ENCODE peak calls at places on chromosomes 4 and X, in five cellular contexts. R is pancreas, P is A549, K is AG09309, H is GM23338. G is an unnamed sample.

GRCh38 chr4:70676554-70677090 is 10.3 kb upstream of the JCHAIN start:
- DNase-seq in R (no peak), P (no peak), H (no peak), K (no peak), G (no peak)

GRCh38 chr4:65482410-65482809 is 187.9 kb downstream of the EPHA5 start:
- DNase-seq in P (peak), R (no peak), H (no peak), K (no peak), G (no peak)

GRCh38 chr4:136841526-136841925 is 690.8 kb downstream of the PCDH18 start:
- DNase-seq in R (no peak), H (no peak), P (no peak), K (no peak), G (no peak)

GRCh38 chr4:24836843-24837242 is 41.5 kb downstream of the SOD3 start:
- DNase-seq in P (no peak), R (no peak), K (no peak), H (no peak), G (no peak)

GRCh38 chrX:150935466-150935865 is 37.0 kb upstream of the CD99L2 start:
- DNase-seq in P (peak), K (peak), H (no peak), R (no peak), G (no peak)

GRCh38 chr4:130178106-130178505 is 1082.2 kb downstream of the C4orf33 start:
- DNase-seq in R (no peak), P (no peak), H (no peak), K (no peak), G (no peak)

GRCh38 chr4:7398104-7398423 is 36.7 kb downstream of the PSAPL1 start:
- DNase-seq in R (no peak), P (no peak), H (no peak), K (no peak), G (no peak)

GRCh38 chr4:173167793-173168395 is 717 bp upstream of the GALNT7 start:
- DNase-seq in P (peak), R (peak), K (no peak), H (peak), G (peak)

GRCh38 chrX:70201732-70202131 is 24.4 kb downstream of the DGAT2L6 start:
- DNase-seq in P (no peak), K (no peak), R (no peak), H (no peak), G (no peak)

GRCh38 chrX:115324194-115324593 is 34.7 kb downstream of the LUZP4 start:
- DNase-seq in H (no peak), K (no peak), P (no peak), R (no peak), G (no peak)

GRCh38 chrX:2383144-2383543 is 117.6 kb downstream of the DHRSX start:
- DNase-seq in H (no peak), R (no peak), P (no peak), K (no peak), G (no peak)

GRCh38 chr4:150310159-150310895 is 232.1 kb downstream of the DCLK2 start:
- DNase-seq in P (no peak), K (no peak), H (no peak), R (no peak), G (no peak)

GRCh38 chrX:154490021-154490413 is 412 bp downstream of the SLC10A3 start:
- DNase-seq in P (peak), H (peak), R (no peak), K (no peak), G (peak)

GRCh38 chr4:54625391-54625790 is 32.4 kb upstream of the KIT start:
- DNase-seq in R (no peak), K (peak), H (no peak), P (no peak), G (no peak)

GRCh38 chr4:28759064-28759463 is 1898.4 kb downstream of the STIM2 start:
- DNase-seq in R (no peak), P (no peak), K (no peak), H (no peak), G (no peak)

GRCh38 chr4:138609943-138610350 is 367.8 kb upstream of the SLC7A11 start:
- DNase-seq in H (no peak), R (no peak), P (no peak), K (peak), G (no peak)

GRCh38 chr4:31193516-31193915 is 473.3 kb downstream of the PCDH7 start:
- DNase-seq in P (no peak), R (no peak), K (no peak), H (no peak), G (no peak)

GRCh38 chr4:145544998-145545397 is 63.3 kb downstream of the SMAD1 start:
- DNase-seq in H (no peak), K (no peak), P (no peak), R (no peak), G (no peak)

GRCh38 chrX:13482764-13483552 is 86.4 kb upstream of the EGFL6 start:
- DNase-seq in R (no peak), H (no peak), K (no peak), P (no peak), G (no peak)

GRCh38 chr4:12889054-12889453 is 595.1 kb downstream of the RAB28 start:
- DNase-seq in H (no peak), R (no peak), K (no peak), P (peak), G (no peak)

GRCh38 chrX:350148-350533 is 31.5 kb upstream of the GTPBP6 start:
- DNase-seq in H (peak), R (no peak), K (no peak), P (no peak), G (no peak)

GRCh38 chr4:27861802-27862201 is 1001.2 kb downstream of the STIM2 start:
- DNase-seq in P (no peak), K (peak), R (no peak), H (no peak), G (peak)

DNA sequence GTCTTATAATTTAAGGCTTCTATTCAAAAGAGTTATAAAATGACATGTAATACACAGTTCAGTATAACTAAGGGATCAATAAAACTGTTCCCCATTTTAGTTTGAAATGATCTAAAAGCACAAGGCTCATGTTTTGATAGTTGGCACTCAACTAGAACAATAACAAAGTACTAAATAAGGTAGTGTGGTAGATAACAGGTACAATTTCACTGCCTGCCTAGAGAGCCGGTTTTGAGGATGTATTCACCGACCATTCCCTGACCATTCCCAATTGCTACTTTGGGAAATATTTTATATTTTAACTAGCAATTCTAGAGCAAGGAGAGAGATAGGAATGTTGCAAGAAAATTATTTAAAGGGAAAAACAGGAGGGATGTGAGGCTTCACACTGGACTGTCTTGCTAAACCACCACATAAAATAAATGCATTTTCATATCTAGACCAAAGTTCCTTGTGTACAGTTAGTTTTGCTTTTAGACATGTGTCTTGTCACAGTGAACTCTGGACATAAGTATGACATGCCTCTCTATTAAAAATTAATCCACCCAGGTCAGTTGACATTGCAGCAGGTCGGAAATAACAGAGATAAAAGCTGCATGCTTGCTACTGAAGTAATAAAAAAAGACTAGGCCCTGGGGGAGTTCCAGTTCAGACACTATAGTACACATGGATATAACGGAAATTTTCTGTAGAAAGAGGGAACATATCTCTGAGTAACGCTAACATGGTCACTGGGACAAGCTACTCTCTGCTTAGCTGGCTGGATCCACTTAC is 56.2 kb upstream of the NAP1L5 start:
- DNase-seq in H (no peak), P (peak), R (no peak), K (no peak), G (no peak)
- TF ChIP-seq CTCF in H (no peak), P (no peak), R (no peak), K (no peak), G (no peak)

GRCh38 chrX:148192547-148192946 is 211.4 kb downstream of the FMR1NB start:
- DNase-seq in K (no peak), P (no peak), H (no peak), R (no peak), G (no peak)
- H3K4me3 ChIP-seq in K (no peak), P (no peak), H (no peak), R (no peak), G (no peak)

GRCh38 chr4:152784490-152785195 is 4.9 kb downstream of the ARFIP1 start:
- DNase-seq in R (no peak), H (peak), P (peak), K (peak), G (no peak)
- TF ChIP-seq CTCF in R (no peak), H (peak), P (no peak), K (peak), G (no peak)

GRCh38 chrX:41005445-41005992 is 79.7 kb upstream of the USP9X start:
- DNase-seq in P (no peak), H (peak), K (no peak), R (no peak), G (no peak)

GRCh38 chrX:41009816-41010187 is 75.4 kb upstream of the USP9X start:
- DNase-seq in H (no peak), P (no peak), R (no peak), K (no peak), G (peak)

GRCh38 chrX:41014776-41015175 is 70.5 kb upstream of the USP9X start:
- DNase-seq in P (peak), R (no peak), K (no peak), H (no peak), G (no peak)

DNA sequence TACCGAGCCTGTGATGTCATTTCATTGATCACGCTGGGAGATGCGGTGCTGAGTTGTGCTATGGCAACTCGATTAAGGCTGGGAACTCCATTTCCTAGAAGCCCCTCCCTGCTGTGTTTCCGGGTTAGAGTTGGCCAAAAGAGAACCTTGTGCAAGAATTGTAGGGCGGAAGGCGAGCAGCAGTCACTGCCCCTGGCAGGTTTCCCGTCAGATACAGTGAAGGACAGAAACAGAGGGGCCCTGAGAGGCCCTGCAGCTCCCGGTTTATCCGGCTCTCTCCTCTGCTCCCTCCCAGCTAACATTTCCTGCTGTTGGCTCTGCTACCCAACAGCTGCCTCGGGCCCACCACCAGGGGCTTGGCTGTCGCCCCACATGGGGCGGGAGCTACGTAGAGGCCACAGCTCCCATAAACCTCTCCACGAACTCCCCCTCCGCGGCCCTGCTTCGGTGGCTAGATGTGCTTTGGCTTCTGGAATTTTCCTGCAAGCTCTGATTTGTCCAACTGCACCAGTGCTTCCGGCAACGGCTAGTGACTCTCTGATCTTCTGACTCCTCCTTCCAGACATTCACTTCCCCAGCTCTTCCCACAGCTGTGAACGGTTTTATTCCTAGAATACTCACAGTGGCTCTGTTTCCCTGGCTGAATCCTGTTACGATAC is 74.9 kb upstream of the USP9X start:
- DNase-seq in R (peak), H (peak), P (peak), K (peak), G (peak)
- H3K4me3 ChIP-seq in R (peak), H (no peak), P (peak), K (peak), G (no peak)

DNA sequence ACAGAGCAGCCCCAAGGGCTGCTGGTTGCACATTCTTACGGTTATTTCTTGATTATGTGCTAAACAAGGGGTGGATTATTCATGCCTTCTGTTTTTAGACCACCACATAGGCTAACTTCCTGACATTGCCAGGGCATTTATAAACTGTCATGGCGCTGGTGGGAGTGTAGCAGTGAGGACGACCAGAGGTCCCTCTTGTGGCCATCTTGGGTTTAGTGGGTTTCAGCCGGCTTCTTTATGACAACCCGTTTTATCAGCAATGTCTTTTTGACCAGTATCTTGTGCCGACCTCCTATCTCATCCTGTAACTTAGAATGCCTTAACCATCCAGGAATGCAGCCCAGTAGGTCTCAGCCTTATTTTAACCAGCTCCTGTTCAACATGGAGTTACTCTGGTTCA is 212.4 kb upstream of the GRID2 start:
- DNase-seq in P (peak), R (no peak), K (no peak), H (peak), G (peak)
- TF ChIP-seq CTCF in P (no peak), R (no peak), K (no peak), H (peak), G (peak)

DNA sequence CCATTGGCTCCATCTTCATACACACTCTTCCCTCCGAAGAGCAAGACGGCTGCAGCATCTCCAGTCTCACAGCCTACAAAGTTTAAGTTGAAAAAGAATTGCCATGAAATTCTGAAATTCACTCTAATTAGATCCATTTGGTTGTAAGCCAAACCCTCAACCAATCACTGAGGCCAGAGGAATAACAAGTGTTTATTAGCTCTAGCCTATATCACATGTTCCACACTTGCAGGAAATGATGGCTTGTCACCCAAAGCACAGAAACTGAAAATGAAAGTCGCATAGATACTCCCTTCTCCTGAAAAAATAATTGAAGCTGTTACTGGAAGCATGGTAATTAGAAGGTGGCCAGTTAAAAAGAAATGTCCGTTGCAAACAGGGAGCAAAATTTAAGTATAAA is 1071.8 kb downstream of the CCSER1 start:
- DNase-seq in R (no peak), H (no peak), P (peak), K (no peak), G (no peak)
- H3K4me3 ChIP-seq in R (no peak), H (no peak), P (peak), K (no peak), G (no peak)